ENCODE peak calls at places on chromosomes 7 and 10, in six cellular contexts. One of them, this sample, is unnamed.

GRCh38 chr7:24756989-24757798 is at the start of gene GSDME:
- DNase-seq in astrocyte: peak
- DNase-seq in AG09309: no peak
- DNase-seq in NCI-H748 treated with DMSO at 0.1 percent for 48 hours: peak
- DNase-seq in effector CD4-positive, alpha-beta T cell: peak
- DNase-seq in CD4-positive, CD25-positive, alpha-beta regulatory T cell: peak
- DNase-seq in this sample: peak

GRCh38 chr10:77989081-77989724 is 40.1 kb downstream of the POLR3A start:
- DNase-seq in CD4-positive, CD25-positive, alpha-beta regulatory T cell: no peak
- DNase-seq in effector CD4-positive, alpha-beta T cell: no peak
- DNase-seq in NCI-H748 treated with DMSO at 0.1 percent for 48 hours: no peak
- DNase-seq in AG09309: no peak
- DNase-seq in astrocyte: peak
- DNase-seq in this sample: no peak

GRCh38 chr10:178208-178607 is 43.0 kb downstream of the ZMYND11 start:
- DNase-seq in AG09309: peak
- DNase-seq in NCI-H748 treated with DMSO at 0.1 percent for 48 hours: no peak
- DNase-seq in effector CD4-positive, alpha-beta T cell: no peak
- DNase-seq in CD4-positive, CD25-positive, alpha-beta regulatory T cell: peak
- DNase-seq in astrocyte: peak
- DNase-seq in this sample: no peak

GRCh38 chr10:103659674-103660363 is 166.3 kb downstream of the NEURL1 start:
- DNase-seq in AG09309: peak
- DNase-seq in NCI-H748 treated with DMSO at 0.1 percent for 48 hours: no peak
- DNase-seq in CD4-positive, CD25-positive, alpha-beta regulatory T cell: peak
- DNase-seq in astrocyte: peak
- DNase-seq in effector CD4-positive, alpha-beta T cell: peak
- DNase-seq in this sample: peak

GRCh38 chr10:77823811-77824542 is 102.6 kb downstream of the DLG5 start:
- DNase-seq in CD4-positive, CD25-positive, alpha-beta regulatory T cell: no peak
- DNase-seq in astrocyte: no peak
- DNase-seq in effector CD4-positive, alpha-beta T cell: no peak
- DNase-seq in AG09309: no peak
- DNase-seq in NCI-H748 treated with DMSO at 0.1 percent for 48 hours: no peak
- DNase-seq in this sample: no peak

GRCh38 chr10:122140941-122141623 is 130.0 kb upstream of the BTBD16 start:
- DNase-seq in astrocyte: peak
- DNase-seq in effector CD4-positive, alpha-beta T cell: no peak
- DNase-seq in AG09309: peak
- DNase-seq in CD4-positive, CD25-positive, alpha-beta regulatory T cell: no peak
- DNase-seq in NCI-H748 treated with DMSO at 0.1 percent for 48 hours: no peak
- DNase-seq in this sample: no peak

GRCh38 chr7:16060492-16060891 is 360.8 kb downstream of the CRPPA start:
- DNase-seq in effector CD4-positive, alpha-beta T cell: no peak
- DNase-seq in astrocyte: no peak
- DNase-seq in NCI-H748 treated with DMSO at 0.1 percent for 48 hours: no peak
- DNase-seq in CD4-positive, CD25-positive, alpha-beta regulatory T cell: no peak
- DNase-seq in AG09309: no peak
- DNase-seq in this sample: no peak

GRCh38 chr10:114996542-114996941 is 58.5 kb downstream of the TRUB1 start:
- DNase-seq in AG09309: peak
- DNase-seq in CD4-positive, CD25-positive, alpha-beta regulatory T cell: no peak
- DNase-seq in effector CD4-positive, alpha-beta T cell: no peak
- DNase-seq in astrocyte: peak
- DNase-seq in NCI-H748 treated with DMSO at 0.1 percent for 48 hours: no peak
- DNase-seq in this sample: no peak

GRCh38 chr7:81416648-81417047 is 353.2 kb downstream of the HGF start:
- DNase-seq in CD4-positive, CD25-positive, alpha-beta regulatory T cell: no peak
- DNase-seq in AG09309: no peak
- DNase-seq in astrocyte: no peak
- DNase-seq in effector CD4-positive, alpha-beta T cell: no peak
- DNase-seq in NCI-H748 treated with DMSO at 0.1 percent for 48 hours: no peak
- DNase-seq in this sample: no peak

GRCh38 chr10:96619803-96620773 is 33.3 kb upstream of the TM9SF3 start:
- DNase-seq in astrocyte: no peak
- DNase-seq in effector CD4-positive, alpha-beta T cell: no peak
- DNase-seq in CD4-positive, CD25-positive, alpha-beta regulatory T cell: no peak
- DNase-seq in AG09309: no peak
- DNase-seq in NCI-H748 treated with DMSO at 0.1 percent for 48 hours: no peak
- DNase-seq in this sample: no peak

GRCh38 chr7:38335123-38335489 is 61.7 kb upstream of the TARP start:
- DNase-seq in AG09309: no peak
- DNase-seq in astrocyte: no peak
- DNase-seq in CD4-positive, CD25-positive, alpha-beta regulatory T cell: no peak
- DNase-seq in effector CD4-positive, alpha-beta T cell: no peak
- DNase-seq in NCI-H748 treated with DMSO at 0.1 percent for 48 hours: no peak
- DNase-seq in this sample: no peak

GRCh38 chr7:127821146-127821545 is 169.2 kb downstream of the SND1 start:
- DNase-seq in NCI-H748 treated with DMSO at 0.1 percent for 48 hours: no peak
- DNase-seq in astrocyte: no peak
- DNase-seq in AG09309: no peak
- DNase-seq in effector CD4-positive, alpha-beta T cell: no peak
- DNase-seq in CD4-positive, CD25-positive, alpha-beta regulatory T cell: no peak
- DNase-seq in this sample: no peak

GRCh38 chr7:37065779-37066271 is 341.5 kb upstream of the AOAH start:
- DNase-seq in astrocyte: peak
- DNase-seq in AG09309: peak
- DNase-seq in CD4-positive, CD25-positive, alpha-beta regulatory T cell: no peak
- DNase-seq in effector CD4-positive, alpha-beta T cell: no peak
- DNase-seq in NCI-H748 treated with DMSO at 0.1 percent for 48 hours: no peak
- DNase-seq in this sample: no peak

GRCh38 chr10:13969118-13969791 is 361.5 kb downstream of the FRMD4A start:
- DNase-seq in CD4-positive, CD25-positive, alpha-beta regulatory T cell: no peak
- DNase-seq in effector CD4-positive, alpha-beta T cell: no peak
- DNase-seq in AG09309: no peak
- DNase-seq in NCI-H748 treated with DMSO at 0.1 percent for 48 hours: no peak
- DNase-seq in astrocyte: no peak
- DNase-seq in this sample: no peak

GRCh38 chr7:92275327-92275726 is 29.6 kb downstream of the ANKIB1 start:
- DNase-seq in effector CD4-positive, alpha-beta T cell: no peak
- DNase-seq in AG09309: no peak
- DNase-seq in astrocyte: no peak
- DNase-seq in CD4-positive, CD25-positive, alpha-beta regulatory T cell: no peak
- DNase-seq in NCI-H748 treated with DMSO at 0.1 percent for 48 hours: no peak
- DNase-seq in this sample: no peak

GRCh38 chr10:23196915-23197314 is 4.8 kb downstream of the PTF1A start:
- DNase-seq in astrocyte: no peak
- DNase-seq in AG09309: no peak
- DNase-seq in CD4-positive, CD25-positive, alpha-beta regulatory T cell: no peak
- DNase-seq in effector CD4-positive, alpha-beta T cell: no peak
- DNase-seq in NCI-H748 treated with DMSO at 0.1 percent for 48 hours: no peak
- DNase-seq in this sample: no peak

GRCh38 chr10:85510682-85511081 is 855.9 kb downstream of the GRID1 start:
- DNase-seq in NCI-H748 treated with DMSO at 0.1 percent for 48 hours: peak
- DNase-seq in AG09309: no peak
- DNase-seq in effector CD4-positive, alpha-beta T cell: no peak
- DNase-seq in CD4-positive, CD25-positive, alpha-beta regulatory T cell: no peak
- DNase-seq in astrocyte: no peak
- DNase-seq in this sample: no peak

GRCh38 chr7:75914655-75915415 is at the start of gene POR:
- DNase-seq in AG09309: peak
- DNase-seq in effector CD4-positive, alpha-beta T cell: peak
- DNase-seq in CD4-positive, CD25-positive, alpha-beta regulatory T cell: peak
- DNase-seq in NCI-H748 treated with DMSO at 0.1 percent for 48 hours: peak
- DNase-seq in astrocyte: peak
- DNase-seq in this sample: peak

GRCh38 chr7:48084727-48085432 is 4.2 kb upstream of the UPP1 start:
- DNase-seq in CD4-positive, CD25-positive, alpha-beta regulatory T cell: peak
- DNase-seq in NCI-H748 treated with DMSO at 0.1 percent for 48 hours: no peak
- DNase-seq in effector CD4-positive, alpha-beta T cell: peak
- DNase-seq in AG09309: peak
- DNase-seq in astrocyte: peak
- DNase-seq in this sample: no peak

GRCh38 chr7:82286096-82286841 is 157.3 kb downstream of the CACNA2D1 start:
- DNase-seq in NCI-H748 treated with DMSO at 0.1 percent for 48 hours: no peak
- DNase-seq in AG09309: no peak
- DNase-seq in astrocyte: no peak
- DNase-seq in CD4-positive, CD25-positive, alpha-beta regulatory T cell: no peak
- DNase-seq in effector CD4-positive, alpha-beta T cell: no peak
- DNase-seq in this sample: no peak

GRCh38 chr7:121547341-121548092 is 151.4 kb upstream of the FAM3C start:
- DNase-seq in astrocyte: peak
- DNase-seq in NCI-H748 treated with DMSO at 0.1 percent for 48 hours: peak
- DNase-seq in AG09309: peak
- DNase-seq in CD4-positive, CD25-positive, alpha-beta regulatory T cell: peak
- DNase-seq in effector CD4-positive, alpha-beta T cell: no peak
- DNase-seq in this sample: peak

GRCh38 chr10:5297466-5297865 is 67.3 kb upstream of the UCN3 start:
- DNase-seq in astrocyte: no peak
- DNase-seq in NCI-H748 treated with DMSO at 0.1 percent for 48 hours: no peak
- DNase-seq in AG09309: no peak
- DNase-seq in CD4-positive, CD25-positive, alpha-beta regulatory T cell: peak
- DNase-seq in effector CD4-positive, alpha-beta T cell: no peak
- DNase-seq in this sample: peak

GRCh38 chr10:9211228-9211627 is 1156.7 kb downstream of the GATA3 start:
- DNase-seq in effector CD4-positive, alpha-beta T cell: no peak
- DNase-seq in AG09309: no peak
- DNase-seq in NCI-H748 treated with DMSO at 0.1 percent for 48 hours: no peak
- DNase-seq in astrocyte: no peak
- DNase-seq in CD4-positive, CD25-positive, alpha-beta regulatory T cell: no peak
- DNase-seq in this sample: no peak

GRCh38 chr10:25159591-25159990 is 15.2 kb upstream of the GPR158 start:
- DNase-seq in CD4-positive, CD25-positive, alpha-beta regulatory T cell: no peak
- DNase-seq in AG09309: no peak
- DNase-seq in NCI-H748 treated with DMSO at 0.1 percent for 48 hours: no peak
- DNase-seq in astrocyte: no peak
- DNase-seq in effector CD4-positive, alpha-beta T cell: no peak
- DNase-seq in this sample: no peak

GRCh38 chr7:107180378-107180777 is 11.6 kb downstream of the HBP1 start:
- DNase-seq in astrocyte: peak
- DNase-seq in CD4-positive, CD25-positive, alpha-beta regulatory T cell: peak
- DNase-seq in AG09309: peak
- DNase-seq in effector CD4-positive, alpha-beta T cell: peak
- DNase-seq in NCI-H748 treated with DMSO at 0.1 percent for 48 hours: no peak
- DNase-seq in this sample: no peak

GRCh38 chr10:97372233-97372875 is 28.8 kb downstream of the RRP12 start:
- DNase-seq in AG09309: no peak
- DNase-seq in CD4-positive, CD25-positive, alpha-beta regulatory T cell: no peak
- DNase-seq in astrocyte: no peak
- DNase-seq in NCI-H748 treated with DMSO at 0.1 percent for 48 hours: no peak
- DNase-seq in effector CD4-positive, alpha-beta T cell: no peak
- DNase-seq in this sample: no peak

GRCh38 chr10:97371696-97372095 is 29.4 kb downstream of the RRP12 start:
- DNase-seq in NCI-H748 treated with DMSO at 0.1 percent for 48 hours: no peak
- DNase-seq in astrocyte: no peak
- DNase-seq in effector CD4-positive, alpha-beta T cell: no peak
- DNase-seq in AG09309: no peak
- DNase-seq in CD4-positive, CD25-positive, alpha-beta regulatory T cell: no peak
- DNase-seq in this sample: no peak

GRCh38 chr7:55223023-55223422 is 142.1 kb upstream of the LANCL2 start:
- DNase-seq in astrocyte: no peak
- DNase-seq in NCI-H748 treated with DMSO at 0.1 percent for 48 hours: no peak
- DNase-seq in CD4-positive, CD25-positive, alpha-beta regulatory T cell: no peak
- DNase-seq in effector CD4-positive, alpha-beta T cell: no peak
- DNase-seq in AG09309: no peak
- DNase-seq in this sample: no peak

GRCh38 chr10:78907458-78908211 is 161.1 kb upstream of the ZMIZ1 start:
- DNase-seq in effector CD4-positive, alpha-beta T cell: no peak
- DNase-seq in AG09309: no peak
- DNase-seq in astrocyte: no peak
- DNase-seq in NCI-H748 treated with DMSO at 0.1 percent for 48 hours: no peak
- DNase-seq in CD4-positive, CD25-positive, alpha-beta regulatory T cell: no peak
- DNase-seq in this sample: no peak

GRCh38 chr7:44634187-44634838 is 27.9 kb downstream of the OGDH start:
- DNase-seq in effector CD4-positive, alpha-beta T cell: no peak
- DNase-seq in CD4-positive, CD25-positive, alpha-beta regulatory T cell: no peak
- DNase-seq in AG09309: no peak
- DNase-seq in NCI-H748 treated with DMSO at 0.1 percent for 48 hours: no peak
- DNase-seq in astrocyte: peak
- DNase-seq in this sample: no peak

GRCh38 chr10:48444266-48444665 is 137.8 kb downstream of the MAPK8 start:
- DNase-seq in AG09309: peak
- DNase-seq in CD4-positive, CD25-positive, alpha-beta regulatory T cell: no peak
- DNase-seq in astrocyte: no peak
- DNase-seq in NCI-H748 treated with DMSO at 0.1 percent for 48 hours: no peak
- DNase-seq in effector CD4-positive, alpha-beta T cell: no peak
- DNase-seq in this sample: no peak

GRCh38 chr10:29663718-29664117 is 28.9 kb upstream of the SVIL start:
- DNase-seq in AG09309: no peak
- DNase-seq in NCI-H748 treated with DMSO at 0.1 percent for 48 hours: no peak
- DNase-seq in astrocyte: no peak
- DNase-seq in effector CD4-positive, alpha-beta T cell: no peak
- DNase-seq in CD4-positive, CD25-positive, alpha-beta regulatory T cell: no peak
- DNase-seq in this sample: no peak

GRCh38 chr10:56586391-56586790 is 225.3 kb upstream of the ZWINT start:
- DNase-seq in CD4-positive, CD25-positive, alpha-beta regulatory T cell: no peak
- DNase-seq in NCI-H748 treated with DMSO at 0.1 percent for 48 hours: no peak
- DNase-seq in astrocyte: no peak
- DNase-seq in AG09309: no peak
- DNase-seq in effector CD4-positive, alpha-beta T cell: no peak
- DNase-seq in this sample: no peak

GRCh38 chr7:157708896-157709295 is 372.1 kb downstream of the DNAJB6 start:
- DNase-seq in CD4-positive, CD25-positive, alpha-beta regulatory T cell: no peak
- DNase-seq in AG09309: no peak
- DNase-seq in NCI-H748 treated with DMSO at 0.1 percent for 48 hours: no peak
- DNase-seq in astrocyte: no peak
- DNase-seq in effector CD4-positive, alpha-beta T cell: no peak
- DNase-seq in this sample: no peak

GRCh38 chr10:15200626-15201025 is 32.1 kb upstream of the NMT2 start:
- DNase-seq in astrocyte: peak
- DNase-seq in effector CD4-positive, alpha-beta T cell: no peak
- DNase-seq in CD4-positive, CD25-positive, alpha-beta regulatory T cell: no peak
- DNase-seq in NCI-H748 treated with DMSO at 0.1 percent for 48 hours: no peak
- DNase-seq in AG09309: peak
- DNase-seq in this sample: no peak

GRCh38 chr10:86692023-86692514 is 23.8 kb downstream of the LDB3 start:
- DNase-seq in astrocyte: no peak
- DNase-seq in AG09309: no peak
- DNase-seq in NCI-H748 treated with DMSO at 0.1 percent for 48 hours: no peak
- DNase-seq in effector CD4-positive, alpha-beta T cell: no peak
- DNase-seq in CD4-positive, CD25-positive, alpha-beta regulatory T cell: no peak
- DNase-seq in this sample: no peak

GRCh38 chr10:43844236-43844635 is 195.6 kb upstream of the ZNF32 start:
- DNase-seq in CD4-positive, CD25-positive, alpha-beta regulatory T cell: no peak
- DNase-seq in astrocyte: no peak
- DNase-seq in effector CD4-positive, alpha-beta T cell: no peak
- DNase-seq in NCI-H748 treated with DMSO at 0.1 percent for 48 hours: no peak
- DNase-seq in AG09309: no peak
- DNase-seq in this sample: no peak

GRCh38 chr10:110803830-110804338 is 67.8 kb upstream of the PDCD4 start:
- DNase-seq in NCI-H748 treated with DMSO at 0.1 percent for 48 hours: no peak
- DNase-seq in AG09309: no peak
- DNase-seq in astrocyte: no peak
- DNase-seq in CD4-positive, CD25-positive, alpha-beta regulatory T cell: peak
- DNase-seq in effector CD4-positive, alpha-beta T cell: no peak
- DNase-seq in this sample: no peak

This sample was measured in stimulated activated naive CD4-positive, alpha-beta T cell.